ENCODE peak calls at places on chromosomes 2 and 18, in eight cellular contexts. One of them, this sample, is unnamed.
A peak's percentile ranks its signal among the peaks of the same experiment; 100 is the strongest.

GRCh38 chr18:76613058-76613457 is 118.0 kb upstream of the ZNF516 start:
- DNase-seq in astrocyte of the spinal cord: no peak
- DNase-seq in ovary: no peak
- DNase-seq in esophagus squamous epithelium: no peak
- DNase-seq in hepatocyte: no peak
- DNase-seq in bronchial epithelial cell: no peak
- DNase-seq in kidney: no peak
- DNase-seq in AG09309: no peak
- DNase-seq in this sample: no peak

GRCh38 chr2:172693037-172693436 is 42.6 kb upstream of the RAPGEF4 start:
- DNase-seq in esophagus squamous epithelium: no peak
- DNase-seq in ovary: no peak
- DNase-seq in AG09309: peak; percentile 98
- DNase-seq in astrocyte of the spinal cord: peak; percentile 98
- DNase-seq in bronchial epithelial cell: peak; percentile 99
- DNase-seq in kidney: no peak
- DNase-seq in hepatocyte: peak; percentile 86
- DNase-seq in this sample: no peak

GRCh38 chr2:65711863-65712262 is 279.5 kb upstream of the SPRED2 start:
- DNase-seq in esophagus squamous epithelium: no peak
- DNase-seq in hepatocyte: no peak
- DNase-seq in astrocyte of the spinal cord: no peak
- DNase-seq in AG09309: no peak
- DNase-seq in ovary: no peak
- DNase-seq in kidney: no peak
- DNase-seq in bronchial epithelial cell: no peak
- DNase-seq in this sample: no peak

GRCh38 chr2:185618630-185619029 is 120.0 kb upstream of the FSIP2 start:
- DNase-seq in kidney: no peak
- DNase-seq in esophagus squamous epithelium: no peak
- DNase-seq in hepatocyte: peak; percentile 5
- DNase-seq in ovary: no peak
- DNase-seq in AG09309: no peak
- DNase-seq in astrocyte of the spinal cord: peak; percentile 50
- DNase-seq in bronchial epithelial cell: peak; percentile 53
- DNase-seq in this sample: no peak

GRCh38 chr2:54638774-54639187 is 84.7 kb upstream of the EML6 start:
- DNase-seq in ovary: no peak
- DNase-seq in AG09309: no peak
- DNase-seq in hepatocyte: no peak
- DNase-seq in esophagus squamous epithelium: no peak
- DNase-seq in kidney: no peak
- DNase-seq in astrocyte of the spinal cord: no peak
- DNase-seq in bronchial epithelial cell: no peak
- DNase-seq in this sample: no peak

GRCh38 chr2:61670591-61671503 is 132.7 kb upstream of the XPO1 start:
- DNase-seq in astrocyte of the spinal cord: peak; percentile 45
- DNase-seq in ovary: peak; percentile 44
- DNase-seq in hepatocyte: peak; percentile 45
- DNase-seq in esophagus squamous epithelium: no peak
- DNase-seq in AG09309: no peak
- DNase-seq in bronchial epithelial cell: peak; percentile 77
- DNase-seq in kidney: no peak
- DNase-seq in this sample: no peak

GRCh38 chr18:11118051-11118450 is 31.3 kb downstream of the PIEZO2 start:
- DNase-seq in astrocyte of the spinal cord: no peak
- DNase-seq in ovary: no peak
- DNase-seq in bronchial epithelial cell: no peak
- DNase-seq in AG09309: no peak
- DNase-seq in esophagus squamous epithelium: no peak
- DNase-seq in kidney: no peak
- DNase-seq in hepatocyte: no peak
- DNase-seq in this sample: no peak

GRCh38 chr2:5694016-5694690 is 2.0 kb downstream of the SOX11 start:
- DNase-seq in esophagus squamous epithelium: no peak
- DNase-seq in hepatocyte: peak; percentile 44
- DNase-seq in ovary: no peak
- DNase-seq in kidney: no peak
- DNase-seq in astrocyte of the spinal cord: peak; percentile 50
- DNase-seq in bronchial epithelial cell: no peak
- DNase-seq in AG09309: no peak
- DNase-seq in this sample: no peak

GRCh38 chr2:50547521-50547920 is 484.4 kb downstream of the NRXN1 start:
- DNase-seq in ovary: no peak
- DNase-seq in esophagus squamous epithelium: no peak
- DNase-seq in kidney: no peak
- DNase-seq in astrocyte of the spinal cord: no peak
- DNase-seq in bronchial epithelial cell: peak; percentile 96
- DNase-seq in AG09309: no peak
- DNase-seq in hepatocyte: no peak
- DNase-seq in this sample: no peak

GRCh38 chr2:175600024-175600831 is 401.8 kb downstream of the LNPK start:
- DNase-seq in AG09309: peak; percentile 85
- DNase-seq in esophagus squamous epithelium: no peak
- DNase-seq in bronchial epithelial cell: peak; percentile 52
- DNase-seq in kidney: no peak
- DNase-seq in astrocyte of the spinal cord: no peak
- DNase-seq in hepatocyte: no peak
- DNase-seq in ovary: no peak
- DNase-seq in this sample: no peak

GRCh38 chr18:33557706-33558105 is 20.3 kb upstream of the ASXL3 start:
- DNase-seq in hepatocyte: no peak
- DNase-seq in bronchial epithelial cell: peak; percentile 80
- DNase-seq in astrocyte of the spinal cord: no peak
- DNase-seq in AG09309: no peak
- DNase-seq in esophagus squamous epithelium: no peak
- DNase-seq in ovary: no peak
- DNase-seq in kidney: no peak
- DNase-seq in this sample: no peak

GRCh38 chr2:88082781-88083180 is 15.2 kb downstream of the SMYD1 start:
- DNase-seq in AG09309: no peak
- DNase-seq in ovary: no peak
- DNase-seq in astrocyte of the spinal cord: no peak
- DNase-seq in bronchial epithelial cell: no peak
- DNase-seq in esophagus squamous epithelium: no peak
- DNase-seq in kidney: no peak
- DNase-seq in hepatocyte: no peak
- DNase-seq in this sample: no peak

GRCh38 chr2:23418490-23418911 is 33.5 kb downstream of the KLHL29 start:
- DNase-seq in astrocyte of the spinal cord: peak; percentile 32
- DNase-seq in ovary: no peak
- DNase-seq in hepatocyte: peak; percentile 59
- DNase-seq in AG09309: no peak
- DNase-seq in bronchial epithelial cell: peak; percentile 84
- DNase-seq in kidney: no peak
- DNase-seq in esophagus squamous epithelium: no peak
- DNase-seq in this sample: no peak

GRCh38 chr18:9814431-9814830 is 71.3 kb upstream of the TXNDC2 start:
- DNase-seq in bronchial epithelial cell: peak; percentile 62
- DNase-seq in esophagus squamous epithelium: no peak
- DNase-seq in ovary: no peak
- DNase-seq in hepatocyte: no peak
- DNase-seq in AG09309: peak; percentile 46
- DNase-seq in kidney: no peak
- DNase-seq in astrocyte of the spinal cord: peak; percentile 91
- DNase-seq in this sample: no peak

GRCh38 chr2:216103213-216103612 is 5.9 kb upstream of the XRCC5 start:
- DNase-seq in esophagus squamous epithelium: no peak
- DNase-seq in bronchial epithelial cell: no peak
- DNase-seq in hepatocyte: no peak
- DNase-seq in AG09309: no peak
- DNase-seq in kidney: no peak
- DNase-seq in astrocyte of the spinal cord: no peak
- DNase-seq in ovary: no peak
- DNase-seq in this sample: no peak

GRCh38 chr2:218983263-218983970 is 1.6 kb downstream of the FEV start:
- DNase-seq in bronchial epithelial cell: no peak
- DNase-seq in AG09309: no peak
- DNase-seq in kidney: peak; percentile 34
- DNase-seq in hepatocyte: no peak
- DNase-seq in astrocyte of the spinal cord: no peak
- DNase-seq in ovary: no peak
- DNase-seq in esophagus squamous epithelium: no peak
- DNase-seq in this sample: no peak

GRCh38 chr2:7169631-7170030 is 252.4 kb downstream of the RNF144A start:
- DNase-seq in kidney: no peak
- DNase-seq in ovary: no peak
- DNase-seq in bronchial epithelial cell: no peak
- DNase-seq in hepatocyte: no peak
- DNase-seq in esophagus squamous epithelium: no peak
- DNase-seq in astrocyte of the spinal cord: no peak
- DNase-seq in AG09309: no peak
- DNase-seq in this sample: no peak

GRCh38 chr2:84711651-84712050 is 169.2 kb downstream of the TRABD2A start:
- DNase-seq in kidney: no peak
- DNase-seq in AG09309: no peak
- DNase-seq in astrocyte of the spinal cord: no peak
- DNase-seq in esophagus squamous epithelium: no peak
- DNase-seq in ovary: no peak
- DNase-seq in hepatocyte: no peak
- DNase-seq in bronchial epithelial cell: no peak
- DNase-seq in this sample: no peak

GRCh38 chr2:175076272-175076671 is 71.1 kb upstream of the CHN1 start:
- DNase-seq in esophagus squamous epithelium: no peak
- DNase-seq in hepatocyte: no peak
- DNase-seq in bronchial epithelial cell: no peak
- DNase-seq in kidney: no peak
- DNase-seq in ovary: no peak
- DNase-seq in astrocyte of the spinal cord: no peak
- DNase-seq in AG09309: no peak
- DNase-seq in this sample: no peak

GRCh38 chr2:210429403-210430137 is 47.0 kb downstream of the LANCL1 start:
- DNase-seq in ovary: no peak
- DNase-seq in hepatocyte: no peak
- DNase-seq in bronchial epithelial cell: no peak
- DNase-seq in AG09309: no peak
- DNase-seq in kidney: no peak
- DNase-seq in astrocyte of the spinal cord: no peak
- DNase-seq in esophagus squamous epithelium: no peak
- DNase-seq in this sample: no peak

DNA sequence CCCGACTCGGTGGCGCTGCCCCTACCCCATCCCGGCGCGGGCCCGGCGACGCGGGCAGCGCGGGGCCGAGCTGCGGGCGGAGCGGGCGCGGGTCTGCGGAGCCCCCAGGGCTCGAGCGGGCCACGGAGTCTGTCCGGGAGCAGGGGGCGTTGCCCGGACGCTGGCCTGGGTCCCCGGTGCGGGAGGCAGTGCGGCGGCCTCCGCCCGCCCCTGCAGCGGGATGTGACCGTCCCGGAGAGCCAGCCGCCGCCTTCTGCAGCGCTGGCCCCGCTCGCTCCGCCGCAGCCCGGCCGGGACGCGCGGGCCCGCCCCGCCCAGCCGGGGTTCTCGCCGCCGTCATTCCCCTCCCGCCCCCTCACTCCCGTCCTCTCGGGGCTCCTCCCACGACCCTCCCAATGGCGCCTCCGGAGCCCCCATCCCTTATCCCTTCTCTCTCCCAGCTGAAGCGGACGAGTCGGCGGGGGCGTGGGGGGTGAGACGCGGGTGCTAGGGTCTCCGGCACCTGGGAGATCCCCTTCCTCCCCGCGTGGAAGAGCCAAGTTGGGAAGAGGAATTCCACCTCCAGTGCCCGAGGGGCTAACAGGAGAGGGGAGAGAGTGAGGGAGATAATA is at the start of gene FNDC4:
- DNase-seq in hepatocyte: peak; percentile 59
- DNase-seq in kidney: peak; percentile 76
- DNase-seq in esophagus squamous epithelium: no peak
- DNase-seq in AG09309: no peak
- DNase-seq in ovary: peak; percentile 58
- DNase-seq in astrocyte of the spinal cord: peak; percentile 5
- DNase-seq in bronchial epithelial cell: no peak
- DNase-seq in this sample: no peak
- H3K4me3 ChIP-seq in hepatocyte: peak within 1 kb of the TSS; percentile 95
- H3K4me3 ChIP-seq in kidney: peak within 1 kb of the TSS; percentile 58
- H3K4me3 ChIP-seq in esophagus squamous epithelium: peak within 1 kb of the TSS; percentile 84
- H3K4me3 ChIP-seq in AG09309: peak within 1 kb of the TSS; percentile 95
- H3K4me3 ChIP-seq in ovary: peak within 1 kb of the TSS; percentile 58
- H3K4me3 ChIP-seq in astrocyte of the spinal cord: peak within 1 kb of the TSS; percentile 73
- H3K4me3 ChIP-seq in bronchial epithelial cell: peak within 1 kb of the TSS; percentile 55
- H3K4me3 ChIP-seq in this sample: peak within 1 kb of the TSS; percentile 87

DNA sequence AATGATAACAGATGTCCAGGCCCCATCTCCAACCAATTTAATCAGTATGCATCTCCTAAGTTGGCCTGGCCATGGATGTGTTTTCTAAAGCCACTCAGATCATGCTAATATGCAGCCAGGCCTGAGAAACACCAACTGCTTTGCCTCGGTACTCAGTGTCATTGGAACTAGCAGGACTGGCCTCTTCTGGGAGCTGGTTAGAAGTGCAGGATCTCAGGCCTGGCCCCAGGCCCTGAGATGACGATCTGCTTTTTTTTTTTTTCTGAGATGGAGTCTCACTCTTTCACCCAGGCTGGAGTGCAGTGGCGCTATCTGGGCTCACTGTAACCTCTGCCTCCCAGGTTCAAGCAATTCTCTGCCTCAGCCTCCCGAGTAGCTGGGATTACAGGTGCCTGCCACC is 69.1 kb downstream of the IRS1 start:
- DNase-seq in ovary: no peak
- DNase-seq in bronchial epithelial cell: no peak
- DNase-seq in esophagus squamous epithelium: no peak
- DNase-seq in astrocyte of the spinal cord: peak; percentile 39
- DNase-seq in AG09309: no peak
- DNase-seq in hepatocyte: no peak
- DNase-seq in kidney: no peak
- DNase-seq in this sample: no peak
- TF ChIP-seq CTCF in ovary: no peak
- TF ChIP-seq CTCF in bronchial epithelial cell: no peak
- TF ChIP-seq CTCF in esophagus squamous epithelium: no peak
- TF ChIP-seq CTCF in astrocyte of the spinal cord: peak; percentile 26
- TF ChIP-seq CTCF in AG09309: no peak
- TF ChIP-seq CTCF in hepatocyte: peak; percentile 22
- TF ChIP-seq CTCF in kidney: no peak
- TF ChIP-seq CTCF in this sample: no peak

DNA sequence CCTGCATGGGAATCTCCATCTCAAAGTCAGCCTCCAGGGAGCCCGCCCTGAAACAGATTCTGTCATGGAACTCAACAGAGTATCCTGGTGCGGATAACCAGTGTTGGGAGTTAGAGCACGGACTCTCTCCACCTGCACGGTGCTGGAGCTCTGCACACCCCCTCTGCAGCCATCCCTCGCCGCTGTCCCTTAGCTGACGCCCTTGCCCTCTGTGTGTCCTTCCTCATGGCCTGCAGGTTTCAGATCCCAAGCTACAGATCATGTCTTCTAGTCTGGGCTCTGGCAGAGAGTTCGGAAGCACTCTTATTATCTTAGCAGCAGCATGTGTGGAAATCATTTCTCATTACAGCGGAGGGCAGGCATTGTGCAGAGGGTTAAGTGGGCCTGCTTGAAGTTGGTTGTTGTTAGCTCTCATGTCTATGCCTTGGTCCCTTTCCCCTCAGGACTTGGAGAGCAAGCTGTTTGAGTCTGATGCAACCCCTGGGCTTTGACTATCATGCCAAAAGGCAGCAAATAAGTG is 26.0 kb downstream of the TMEM127 start:
- DNase-seq in hepatocyte: no peak
- DNase-seq in ovary: no peak
- DNase-seq in astrocyte of the spinal cord: no peak
- DNase-seq in bronchial epithelial cell: no peak
- DNase-seq in AG09309: no peak
- DNase-seq in esophagus squamous epithelium: no peak
- DNase-seq in kidney: peak; percentile 25
- DNase-seq in this sample: no peak
- H3K4me3 ChIP-seq in hepatocyte: no peak overlapping the region
- H3K4me3 ChIP-seq in ovary: no peak overlapping the region
- H3K4me3 ChIP-seq in astrocyte of the spinal cord: no peak overlapping the region
- H3K4me3 ChIP-seq in bronchial epithelial cell: no peak overlapping the region
- H3K4me3 ChIP-seq in AG09309: no peak overlapping the region
- H3K4me3 ChIP-seq in esophagus squamous epithelium: no peak overlapping the region
- H3K4me3 ChIP-seq in kidney: no peak overlapping the region
- H3K4me3 ChIP-seq in this sample: no peak overlapping the region

GRCh38 chr2:124018894-124019293 is 6.2 kb upstream of the CNTNAP5 start:
- DNase-seq in astrocyte of the spinal cord: no peak
- DNase-seq in esophagus squamous epithelium: no peak
- DNase-seq in ovary: no peak
- DNase-seq in AG09309: no peak
- DNase-seq in hepatocyte: peak; percentile 19
- DNase-seq in bronchial epithelial cell: peak; percentile 3
- DNase-seq in kidney: no peak
- DNase-seq in this sample: no peak
- TF ChIP-seq CTCF in astrocyte of the spinal cord: peak; percentile 4
- TF ChIP-seq CTCF in esophagus squamous epithelium: no peak
- TF ChIP-seq CTCF in ovary: no peak
- TF ChIP-seq CTCF in AG09309: no peak
- TF ChIP-seq CTCF in hepatocyte: peak; percentile 52
- TF ChIP-seq CTCF in bronchial epithelial cell: peak; percentile 2
- TF ChIP-seq CTCF in kidney: no peak
- TF ChIP-seq CTCF in this sample: no peak

This sample was measured in vagina.